ENCODE peak calls at places on chromosomes 13 and 19, in five cellular contexts. R is astrocyte of the spinal cord, K is BJ, I is kidney epithelial cell, P is cardiac fibroblast. C is an unnamed sample.

GRCh38 chr13:26688286-26688685 is 72.3 kb downstream of the GPR12 start:
- DNase-seq in I (no peak), P (no peak), K (no peak), R (no peak), C (no peak)

GRCh38 chr13:86881390-86881789 is 789.8 kb upstream of the SLITRK5 start:
- DNase-seq in I (no peak), R (no peak), K (no peak), P (no peak), C (no peak)

GRCh38 chr19:32598022-32598421 is 17.0 kb downstream of the PDCD5 start:
- DNase-seq in K (no peak), P (no peak), I (no peak), R (no peak), C (no peak)

GRCh38 chr13:44537238-44537637 is 38.9 kb downstream of the TSC22D1 start:
- DNase-seq in I (no peak), R (no peak), P (no peak), K (no peak), C (no peak)

GRCh38 chr13:37869756-37870488 is at the start of gene TRPC4:
- DNase-seq in P (peak), K (no peak), R (peak), I (peak), C (no peak)

GRCh38 chr19:3409346-3410064 is 43.1 kb downstream of the NFIC start:
- DNase-seq in P (no peak), I (no peak), R (no peak), K (no peak), C (no peak)

GRCh38 chr19:11410682-11411081 is 8.4 kb downstream of the RGL3 start:
- DNase-seq in P (no peak), I (peak), K (no peak), R (peak), C (no peak)

GRCh38 chr19:6241680-6242079 is 38.1 kb downstream of the MLLT1 start:
- DNase-seq in R (no peak), K (no peak), P (no peak), I (no peak), C (no peak)

GRCh38 chr19:35166100-35167063 is 11.8 kb downstream of the FXYD5 start:
- DNase-seq in I (no peak), P (no peak), R (no peak), K (no peak), C (no peak)

GRCh38 chr19:6753178-6754031 is 13.8 kb downstream of the SH2D3A start:
- DNase-seq in R (peak), K (no peak), I (no peak), P (peak), C (no peak)

GRCh38 chr13:22883961-22884360 is 296.8 kb upstream of the SGCG start:
- DNase-seq in I (no peak), P (no peak), K (no peak), R (no peak), C (no peak)

DNA sequence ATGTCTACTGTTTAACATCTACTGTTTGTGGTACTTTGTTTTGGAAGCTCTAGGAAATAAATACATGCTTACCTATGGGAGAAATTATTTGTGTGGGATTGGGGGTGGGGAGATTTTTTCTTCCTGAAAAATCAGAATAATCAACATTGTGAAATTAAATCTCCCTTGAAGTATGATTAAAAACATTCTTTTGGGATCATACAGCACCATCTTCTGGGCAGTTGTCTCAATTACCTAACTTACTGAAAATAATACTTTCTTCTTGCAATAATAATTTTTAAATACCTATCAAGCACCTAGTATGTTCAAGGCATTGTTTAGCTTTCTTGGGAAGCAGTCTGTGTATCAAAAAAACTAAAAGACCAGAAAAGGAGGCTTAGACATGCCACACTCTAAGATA is 576.5 kb upstream of the ARGLU1 start:
- DNase-seq in K (no peak), P (peak), R (peak), I (no peak), C (no peak)
- TF ChIP-seq CTCF in K (no peak), P (no peak), R (peak), I (peak), C (peak)

GRCh38 chr19:33778089-33778791 is 18.4 kb upstream of the KCTD15 start:
- DNase-seq in P (peak), I (no peak), R (peak), K (no peak), C (no peak)
- TF ChIP-seq CTCF in P (peak), I (peak), R (peak), K (peak), C (peak)

DNA sequence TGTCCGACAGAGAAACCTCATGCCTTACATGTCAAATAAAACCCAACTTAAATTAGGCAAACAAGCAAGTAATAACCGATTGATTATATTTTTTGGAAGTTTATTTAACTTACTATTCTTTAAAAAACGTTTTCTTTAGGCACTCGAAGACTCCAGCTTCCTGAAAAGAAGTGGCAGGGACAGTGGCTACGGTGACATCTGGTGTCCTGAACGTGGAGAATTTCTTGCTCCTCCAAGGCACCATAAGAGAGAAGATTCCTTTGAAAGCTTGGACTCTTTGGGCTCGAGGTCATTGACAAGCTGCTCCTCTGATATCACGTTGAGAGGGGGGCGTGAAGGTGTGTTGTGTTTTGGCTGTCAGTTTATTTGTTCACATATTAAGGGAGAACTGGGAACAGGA is 164.4 kb downstream of the LMO7 start:
- DNase-seq in R (no peak), P (no peak), I (no peak), K (no peak), C (no peak)
- TF ChIP-seq CTCF in R (no peak), P (no peak), I (no peak), K (no peak), C (no peak)

DNA sequence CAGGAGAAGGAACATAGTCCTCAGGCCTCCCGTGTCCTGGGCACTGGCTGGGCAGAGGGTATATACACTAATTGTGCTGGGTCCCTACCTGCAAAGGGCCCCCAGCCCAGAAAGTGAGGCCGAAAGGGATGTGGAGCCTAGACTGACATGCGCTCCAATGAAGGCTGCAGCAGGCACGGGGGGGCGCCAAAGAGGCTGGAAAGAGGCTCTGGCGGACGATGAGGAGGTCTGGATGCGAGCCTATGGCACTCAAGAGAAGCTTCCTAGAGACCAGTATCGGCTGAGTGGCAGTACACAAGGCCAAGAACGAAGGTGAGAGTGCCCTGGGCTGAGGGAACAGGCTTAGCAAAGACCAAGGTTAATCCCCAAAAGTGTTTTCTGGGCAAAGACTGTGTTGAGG is 16.6 kb downstream of the VRK3 start:
- DNase-seq in P (peak), I (no peak), K (no peak), R (no peak), C (no peak)
- TF ChIP-seq CTCF in P (peak), I (no peak), K (no peak), R (peak), C (no peak)

DNA sequence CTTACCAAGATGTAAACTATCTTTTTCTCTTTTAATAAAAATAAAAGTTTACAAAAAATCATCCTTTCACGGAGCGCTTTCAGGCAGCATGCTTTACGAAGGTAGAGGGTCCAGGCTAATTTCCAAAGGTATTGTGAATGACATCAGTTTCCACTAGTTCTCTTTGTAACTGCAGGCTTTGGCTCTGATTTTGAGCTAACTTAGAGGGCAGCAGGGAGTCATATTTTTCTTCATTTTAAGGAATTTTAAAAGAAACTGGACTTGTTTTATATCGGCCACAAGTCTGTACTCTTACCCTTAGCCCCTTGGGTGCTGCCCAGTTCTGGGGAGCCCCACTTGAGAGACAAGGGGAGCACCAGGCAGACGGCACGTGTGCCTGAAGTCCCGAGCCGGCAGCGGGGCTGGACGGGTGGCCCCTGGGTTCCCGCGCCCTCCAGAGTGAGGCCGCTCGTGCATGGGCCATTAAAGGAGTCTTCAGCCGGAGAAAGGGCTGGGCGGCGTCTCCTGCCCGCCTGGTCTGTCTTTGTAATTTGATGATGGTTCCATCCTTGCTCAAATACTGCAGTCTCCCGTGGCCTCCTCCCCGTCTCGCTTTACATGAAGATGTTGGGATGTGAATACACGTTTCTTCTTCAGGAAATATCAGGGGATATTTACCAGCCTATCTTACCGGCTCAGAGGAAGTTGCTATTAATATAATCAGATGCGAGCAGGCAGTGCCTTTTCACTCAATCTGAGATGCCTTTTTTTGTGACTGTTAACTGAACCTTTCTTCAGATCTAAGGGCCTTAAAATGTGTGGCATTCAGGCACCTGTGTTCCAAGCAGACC is 67.4 kb downstream of the GGACT start:
- DNase-seq in I (no peak), K (no peak), P (no peak), R (peak), C (no peak)
- TF ChIP-seq CTCF in I (no peak), K (no peak), P (no peak), R (no peak), C (no peak)

GRCh38 chr19:49930483-49931011 is 1.2 kb upstream of the NUP62 start:
- DNase-seq in R (no peak), K (no peak), I (no peak), P (peak), C (no peak)

GRCh38 chr19:49932041-49932451 is 2.7 kb upstream of the NUP62 start:
- DNase-seq in I (peak), K (no peak), R (no peak), P (no peak), C (no peak)

GRCh38 chr19:49929611-49930482 is 543 bp upstream of the NUP62 start:
- DNase-seq in P (peak), I (peak), R (peak), K (peak), C (peak)

GRCh38 chr19:49932731-49933131 is 3.4 kb upstream of the NUP62 start:
- DNase-seq in P (no peak), K (no peak), R (no peak), I (no peak), C (no peak)

GRCh38 chr19:49931293-49932040 is 2.2 kb upstream of the NUP62 start:
- DNase-seq in I (no peak), P (no peak), K (no peak), R (no peak), C (no peak)
- TF ChIP-seq CTCF in I (no peak), P (no peak), K (no peak), R (no peak), C (no peak)

GRCh38 chr13:79481685-79482052 is 714 bp downstream of the NDFIP2 start:
- DNase-seq in I (no peak), P (no peak), R (no peak), K (no peak), C (no peak)

GRCh38 chr13:79477968-79478367 is 3.0 kb upstream of the NDFIP2 start:
- DNase-seq in P (peak), R (no peak), I (no peak), K (no peak), C (no peak)

GRCh38 chr13:79483302-79483701 is 2.3 kb downstream of the NDFIP2 start:
- DNase-seq in K (peak), R (peak), I (no peak), P (peak), C (no peak)

GRCh38 chr13:79482271-79482970 is 1.5 kb downstream of the NDFIP2 start:
- DNase-seq in K (no peak), R (peak), I (no peak), P (peak), C (no peak)

GRCh38 chr13:79480954-79481684 is at the start of gene NDFIP2:
- DNase-seq in R (peak), I (peak), P (peak), K (no peak), C (peak)
- TF ChIP-seq CTCF in R (no peak), I (no peak), P (no peak), K (peak), C (no peak)